ENCODE peak calls at places on chromosome 16, in seven cellular contexts. One of them, this sample, is unnamed.

GRCh38 chr16:87178977-87179376 is 138.2 kb downstream of the C16orf95 start:
- DNase-seq in HT1080: peak
- DNase-seq in adrenal gland: peak
- DNase-seq in nucleus accumbens: no peak
- DNase-seq in HEK293T: no peak
- DNase-seq in NCI-H1105: no peak
- DNase-seq in transverse colon: no peak
- DNase-seq in this sample: no peak

GRCh38 chr16:22397459-22397858 is 23.0 kb upstream of the CDR2 start:
- DNase-seq in transverse colon: no peak
- DNase-seq in NCI-H1105: no peak
- DNase-seq in adrenal gland: no peak
- DNase-seq in HEK293T: no peak
- DNase-seq in nucleus accumbens: no peak
- DNase-seq in HT1080: peak
- DNase-seq in this sample: no peak

GRCh38 chr16:84735846-84736586 is 36.2 kb downstream of the USP10 start:
- DNase-seq in nucleus accumbens: no peak
- DNase-seq in HT1080: no peak
- DNase-seq in transverse colon: peak
- DNase-seq in HEK293T: no peak
- DNase-seq in adrenal gland: peak
- DNase-seq in NCI-H1105: peak
- DNase-seq in this sample: peak

GRCh38 chr16:21167360-21167759 is 8.9 kb downstream of the LDAF1 start:
- DNase-seq in transverse colon: no peak
- DNase-seq in HT1080: peak
- DNase-seq in nucleus accumbens: no peak
- DNase-seq in NCI-H1105: no peak
- DNase-seq in HEK293T: no peak
- DNase-seq in adrenal gland: no peak
- DNase-seq in this sample: no peak

GRCh38 chr16:1474796-1475551 is at the start of gene CLCN7:
- DNase-seq in adrenal gland: peak
- DNase-seq in HEK293T: peak
- DNase-seq in NCI-H1105: peak
- DNase-seq in transverse colon: peak
- DNase-seq in nucleus accumbens: peak
- DNase-seq in HT1080: peak
- DNase-seq in this sample: peak

GRCh38 chr16:1108299-1109252 is 12.5 kb upstream of the C1QTNF8 start:
- DNase-seq in HT1080: peak
- DNase-seq in NCI-H1105: peak
- DNase-seq in transverse colon: peak
- DNase-seq in adrenal gland: peak
- DNase-seq in HEK293T: no peak
- DNase-seq in nucleus accumbens: no peak
- DNase-seq in this sample: no peak

GRCh38 chr16:81397879-81398516 is 46.6 kb upstream of the CMIP start:
- DNase-seq in HEK293T: no peak
- DNase-seq in transverse colon: no peak
- DNase-seq in NCI-H1105: no peak
- DNase-seq in HT1080: no peak
- DNase-seq in nucleus accumbens: no peak
- DNase-seq in adrenal gland: no peak
- DNase-seq in this sample: no peak

GRCh38 chr16:78705694-78706093 is 606.2 kb downstream of the WWOX start:
- DNase-seq in transverse colon: no peak
- DNase-seq in HT1080: peak
- DNase-seq in NCI-H1105: no peak
- DNase-seq in HEK293T: no peak
- DNase-seq in nucleus accumbens: no peak
- DNase-seq in adrenal gland: no peak
- DNase-seq in this sample: no peak

GRCh38 chr16:75580-76501 is 2.2 kb upstream of the MPG start:
- DNase-seq in NCI-H1105: no peak
- DNase-seq in adrenal gland: peak
- DNase-seq in HEK293T: no peak
- DNase-seq in HT1080: peak
- DNase-seq in nucleus accumbens: no peak
- DNase-seq in transverse colon: peak
- DNase-seq in this sample: peak

GRCh38 chr16:58125781-58126335 is 3.3 kb downstream of the CFAP20 start:
- DNase-seq in HEK293T: no peak
- DNase-seq in HT1080: no peak
- DNase-seq in nucleus accumbens: no peak
- DNase-seq in adrenal gland: no peak
- DNase-seq in transverse colon: no peak
- DNase-seq in NCI-H1105: no peak
- DNase-seq in this sample: no peak

GRCh38 chr16:81385031-81385756 is 59.4 kb upstream of the CMIP start:
- DNase-seq in adrenal gland: no peak
- DNase-seq in HT1080: peak
- DNase-seq in HEK293T: no peak
- DNase-seq in NCI-H1105: no peak
- DNase-seq in transverse colon: no peak
- DNase-seq in nucleus accumbens: no peak
- DNase-seq in this sample: no peak

GRCh38 chr16:681746-682427 is 1.7 kb downstream of the STUB1 start:
- DNase-seq in nucleus accumbens: no peak
- DNase-seq in NCI-H1105: no peak
- DNase-seq in adrenal gland: no peak
- DNase-seq in HT1080: peak
- DNase-seq in transverse colon: no peak
- DNase-seq in HEK293T: no peak
- DNase-seq in this sample: no peak

GRCh38 chr16:87693827-87694226 is 72.0 kb downstream of the KLHDC4 start:
- DNase-seq in nucleus accumbens: no peak
- DNase-seq in HT1080: no peak
- DNase-seq in HEK293T: no peak
- DNase-seq in NCI-H1105: no peak
- DNase-seq in transverse colon: no peak
- DNase-seq in adrenal gland: no peak
- DNase-seq in this sample: no peak

This sample was measured in DMS79.